ENCODE peak calls at places on chromosome 9, in six cellular contexts. E, D, X, P, M and G are unnamed samples.

GRCh38 chr9:100459963-100460362 is 13.0 kb upstream of the TMEFF1 start:
- DNase-seq in E (no peak), M (no peak), X (no peak), P (no peak), D (no peak), G (no peak)

GRCh38 chr9:86282979-86283535 is 719 bp upstream of the ISCA1 start:
- DNase-seq in M (peak; percentile 8), X (peak; percentile 90), E (peak; percentile 22), P (no peak), D (no peak), G (peak; percentile 44)

GRCh38 chr9:135522931-135523330 is 1.7 kb downstream of the LCN1 start:
- DNase-seq in D (no peak), M (no peak), X (no peak), P (no peak), E (no peak), G (no peak)

GRCh38 chr9:74122661-74123060 is 374.5 kb upstream of the RORB start:
- DNase-seq in E (no peak), P (no peak), M (no peak), D (no peak), X (no peak), G (no peak)

GRCh38 chr9:98886691-98887229 is 56.9 kb upstream of the COL15A1 start:
- DNase-seq in X (no peak), M (no peak), E (no peak), D (no peak), P (no peak), G (no peak)

GRCh38 chr9:126724226-126724625 is 80.6 kb upstream of the ZBTB43 start:
- DNase-seq in D (no peak), E (no peak), X (no peak), P (no peak), M (no peak), G (no peak)

GRCh38 chr9:98330831-98331230 is 75.4 kb upstream of the TBC1D2 start:
- DNase-seq in D (no peak), M (no peak), P (no peak), X (peak; percentile 46), E (no peak), G (no peak)

GRCh38 chr9:136441191-136441680 is 1.6 kb upstream of the INPP5E start:
- DNase-seq in M (no peak), D (no peak), E (no peak), X (no peak), P (no peak), G (no peak)